ENCODE peak calls at places on chromosomes 16 and 17, in six cellular contexts. I, A, N, X, Z and U are unnamed samples.

GRCh38 chr16:3773663-3774062 is 56.3 kb upstream of the TRAP1 start:
- DNase-seq in Z (no peak), X (no peak), A (no peak), N (no peak), I (no peak), U (no peak)

GRCh38 chr17:5466295-5466694 is 2.5 kb downstream of the DHX33 start:
- DNase-seq in Z (no peak), A (no peak), N (no peak), I (no peak), X (no peak), U (no peak)

GRCh38 chr17:31869797-31870568 is 10.9 kb upstream of the COPRS start:
- DNase-seq in Z (no peak), X (no peak), I (no peak), A (no peak), N (no peak), U (no peak)

GRCh38 chr17:44065668-44066203 is 735 bp downstream of the LSM12 start:
- DNase-seq in N (no peak), I (no peak), X (no peak), A (no peak), Z (no peak), U (no peak)

GRCh38 chr16:69745959-69746358 is 8.8 kb downstream of the NOB1 start:
- DNase-seq in I (no peak), N (no peak), Z (no peak), A (no peak), X (no peak), U (no peak)

GRCh38 chr16:54066451-54067056 is 220.0 kb downstream of the IRX3 start:
- DNase-seq in Z (peak; percentile 14), X (no peak), N (no peak), I (no peak), A (no peak), U (peak; percentile 60)

GRCh38 chr16:64864232-64864803 is 257.5 kb downstream of the CDH11 start:
- DNase-seq in X (no peak), I (no peak), N (peak; percentile 93), Z (peak; percentile 98), A (no peak), U (peak; percentile 40)

GRCh38 chr17:37478187-37478586 is 11.5 kb upstream of the DUSP14 start:
- DNase-seq in A (no peak), I (peak; percentile 36), X (no peak), Z (no peak), N (no peak), U (no peak)

GRCh38 chr17:64750478-64750877 is 88.4 kb upstream of the SMURF2 start:
- DNase-seq in I (no peak), Z (no peak), X (no peak), N (no peak), A (no peak), U (no peak)

GRCh38 chr17:6749519-6749918 is 6.3 kb upstream of the XAF1 start:
- DNase-seq in X (no peak), Z (no peak), N (no peak), I (no peak), A (no peak), U (no peak)

GRCh38 chr17:65559802-65560627 is 1.4 kb downstream of the AXIN2 start:
- DNase-seq in X (peak; percentile 30), A (no peak), I (no peak), N (no peak), Z (peak; percentile 30), U (no peak)

GRCh38 chr17:79137791-79138190 is 63.2 kb downstream of the ENGASE start:
- DNase-seq in I (no peak), Z (no peak), N (no peak), X (no peak), A (peak; percentile 7), U (no peak)

GRCh38 chr17:15928286-15928785 is 16.6 kb upstream of the ADORA2B start:
- DNase-seq in X (no peak), N (no peak), I (no peak), A (no peak), Z (no peak), U (no peak)

GRCh38 chr16:51290886-51291285 is 139.8 kb upstream of the SALL1 start:
- DNase-seq in Z (no peak), N (no peak), X (no peak), A (no peak), I (no peak), U (no peak)

GRCh38 chr16:84278333-84278732 is 16.3 kb upstream of the WFDC1 start:
- DNase-seq in A (no peak), X (no peak), Z (no peak), N (no peak), I (no peak), U (no peak)

GRCh38 chr16:56950881-56951771 is 10.6 kb upstream of the CETP start:
- DNase-seq in A (peak; percentile 78), Z (peak; percentile 32), I (peak; percentile 26), N (no peak), X (peak; percentile 70), U (no peak)

GRCh38 chr17:78474631-78475146 is 96.2 kb downstream of the PGS1 start:
- DNase-seq in N (no peak), Z (no peak), X (peak; percentile 28), I (no peak), A (no peak), U (no peak)

GRCh38 chr16:88456356-88457292 is 3.5 kb downstream of the ZFPM1 start:
- DNase-seq in Z (no peak), A (peak; percentile 11), N (no peak), X (no peak), I (no peak), U (no peak)

GRCh38 chr16:22948603-22949368 is 134.8 kb downstream of the HS3ST2 start:
- DNase-seq in I (peak; percentile 68), N (peak; percentile 2), A (peak; percentile 79), X (peak; percentile 57), Z (peak; percentile 23), U (peak; percentile 69)

GRCh38 chr16:80046848-80047247 is 446.3 kb upstream of the MAF start:
- DNase-seq in I (no peak), Z (no peak), N (no peak), A (no peak), X (no peak), U (no peak)

GRCh38 chr16:87216824-87217205 is 100.4 kb downstream of the C16orf95 start:
- DNase-seq in Z (peak; percentile 67), I (no peak), X (no peak), A (no peak), N (no peak), U (no peak)

GRCh38 chr17:68600123-68600880 is 865 bp downstream of the FAM20A start:
- DNase-seq in A (peak; percentile 43), Z (no peak), I (peak; percentile 24), X (peak; percentile 72), N (no peak), U (no peak)

GRCh38 chr17:13931752-13932477 is 137.4 kb upstream of the COX10 start:
- DNase-seq in X (peak; percentile 39), N (no peak), I (peak; percentile 67), Z (peak; percentile 57), A (peak; percentile 47), U (peak; percentile 38)

GRCh38 chr17:31903401-31903800 is 1.9 kb upstream of the UTP6 start:
- DNase-seq in A (no peak), N (no peak), Z (no peak), X (no peak), I (no peak), U (no peak)

GRCh38 chr17:67520916-67521772 is 144.1 kb downstream of the PITPNC1 start:
- DNase-seq in I (no peak), X (no peak), N (no peak), A (no peak), Z (no peak), U (no peak)

GRCh38 chr16:14070877-14071575 is at the start of gene MRTFB:
- DNase-seq in I (peak; percentile 77), N (no peak), A (peak; percentile 87), Z (peak; percentile 41), X (peak; percentile 88), U (peak; percentile 88)

GRCh38 chr17:9576521-9577401 is at the start of gene CFAP52:
- DNase-seq in Z (peak; percentile 72), I (peak; percentile 69), X (peak; percentile 71), N (peak; percentile 50), A (peak; percentile 78), U (peak; percentile 75)

GRCh38 chr17:9575381-9576072 is at the start of gene STX8:
- DNase-seq in N (peak; percentile 75), A (peak; percentile 92), Z (peak; percentile 92), X (peak; percentile 92), I (peak; percentile 93), U (peak; percentile 78)

GRCh38 chr17:9577402-9577709 is 914 bp downstream of the CFAP52 start:
- DNase-seq in A (no peak), I (no peak), Z (no peak), N (no peak), X (no peak), U (no peak)
- TF ChIP-seq CTCF in A (no peak), I (no peak), Z (no peak), N (no peak), X (no peak), U (peak; percentile 32)

DNA sequence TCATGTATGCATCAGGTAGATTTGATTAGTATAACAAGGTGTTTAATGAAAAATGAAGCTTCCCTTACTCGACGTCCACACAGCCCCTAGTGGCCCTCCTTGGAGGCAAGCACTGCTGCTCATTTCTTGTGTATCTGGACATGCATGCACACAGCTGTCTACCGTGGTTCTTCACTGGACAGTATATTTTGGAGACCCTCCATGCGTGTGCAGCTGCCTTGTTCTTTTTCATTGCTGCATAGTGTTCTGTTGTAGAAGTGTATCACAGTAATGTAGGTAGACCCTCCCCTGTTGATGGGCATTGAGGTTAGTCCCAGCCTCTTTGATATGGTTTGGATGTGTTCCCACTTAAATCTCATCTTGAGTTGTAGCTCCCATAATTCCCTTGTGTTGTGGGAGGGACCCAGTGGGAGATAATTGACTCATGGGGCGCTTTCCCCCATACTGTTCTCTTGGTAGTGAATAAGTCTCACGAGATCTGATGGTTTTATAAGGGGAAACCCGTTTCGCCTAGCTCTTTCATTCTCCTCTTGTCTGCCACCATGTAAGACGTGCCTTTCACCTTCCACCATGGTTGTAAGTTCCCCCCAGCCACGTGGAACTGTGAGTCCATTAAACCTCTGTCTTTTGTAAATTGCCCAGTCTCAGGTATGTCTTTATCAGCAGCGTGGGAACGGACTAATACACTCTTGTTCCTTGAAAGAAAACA is 6.3 kb downstream of the CMIP start:
- DNase-seq in A (no peak), Z (no peak), N (no peak), I (no peak), X (no peak), U (no peak)
- H3K27ac ChIP-seq in A (peak overlapping the region; percentile 71), Z (no peak overlapping the region), N (no peak overlapping the region), I (no peak overlapping the region), X (no peak overlapping the region), U (no peak overlapping the region)

GRCh38 chr17:76558210-76559095 is 18.6 kb downstream of the PRCD start:
- DNase-seq in N (no peak), X (no peak), I (no peak), Z (peak; percentile 18), A (no peak), U (no peak)
- TF ChIP-seq CTCF in N (peak; percentile 45), X (no peak), I (peak; percentile 39), Z (peak; percentile 47), A (peak; percentile 16), U (peak; percentile 81)

GRCh38 chr16:27254262-27254811 is 14.2 kb downstream of the NSMCE1 start:
- DNase-seq in I (no peak), Z (no peak), A (no peak), N (no peak), X (no peak), U (no peak)
- H3K27ac ChIP-seq in I (no peak overlapping the region), Z (peak overlapping the region; percentile 61), A (peak overlapping the region; percentile 40), N (no peak overlapping the region), X (peak overlapping the region; percentile 84), U (peak overlapping the region; percentile 39)

GRCh38 chr17:39045948-39046679 is 78.9 kb upstream of the FBXO47 start:
- DNase-seq in A (no peak), X (no peak), Z (no peak), I (no peak), N (no peak), U (no peak)
- TF ChIP-seq CTCF in A (no peak), X (no peak), Z (no peak), I (no peak), N (no peak), U (no peak)